ENCODE peak calls at places on chromosomes 1 and 21, in six cellular contexts. I is HTR-8/SVneo; U is activated CD4-positive, alpha-beta T cell treated with anti-CD3 and anti-CD28 coated beads, Interleukin-2, amount 10 ng/mL, durations not matched to agents 24 days and 14 days; P is GM18507; D is iPS-NIHi11; E is neural crest cell. V is an unnamed sample.

GRCh38 chr1:54542120-54542961 is 5.7 kb upstream of the ACOT11 start:
- DNase-seq in I (peak; percentile 76), U (peak; percentile 89), P (peak; percentile 38), D (peak; percentile 85), E (peak; percentile 67), V (no peak)

GRCh38 chr1:26285366-26286063 is 5.6 kb downstream of the SH3BGRL3 start:
- DNase-seq in I (no peak), U (peak; percentile 84), P (no peak), D (peak; percentile 85), E (peak; percentile 56), V (no peak)

GRCh38 chr21:45971487-45972352 is 9.8 kb upstream of the COL6A1 start:
- DNase-seq in I (no peak), U (no peak), P (no peak), D (peak; percentile 5), E (no peak), V (no peak)

GRCh38 chr21:14879458-14879857 is 185.3 kb downstream of the NRIP1 start:
- DNase-seq in I (no peak), U (no peak), P (no peak), D (no peak), E (no peak), V (no peak)

GRCh38 chr1:158149175-158149574 is 31.5 kb upstream of the CD1D start:
- DNase-seq in I (no peak), U (no peak), P (no peak), D (no peak), E (no peak), V (no peak)

GRCh38 chr1:3019007-3019515 is 2.2 kb upstream of the ACTRT2 start:
- DNase-seq in I (no peak), U (no peak), P (no peak), D (no peak), E (no peak), V (no peak)

GRCh38 chr1:173103006-173103405 is 52.3 kb upstream of the TNFSF18 start:
- DNase-seq in I (no peak), U (no peak), P (no peak), D (no peak), E (no peak), V (no peak)

GRCh38 chr1:98172578-98172977 is 251.7 kb upstream of the DPYD start:
- DNase-seq in I (no peak), U (no peak), P (no peak), D (no peak), E (no peak), V (no peak)

GRCh38 chr1:208008534-208008933 is 97.6 kb upstream of the CD34 start:
- DNase-seq in I (no peak), U (no peak), P (no peak), D (no peak), E (no peak), V (no peak)

GRCh38 chr1:96206451-96206850 is 515.1 kb upstream of the PTBP2 start:
- DNase-seq in I (no peak), U (no peak), P (no peak), D (no peak), E (no peak), V (no peak)

GRCh38 chr1:87203890-87204289 is 124.8 kb upstream of the LMO4 start:
- DNase-seq in I (no peak), U (no peak), P (no peak), D (no peak), E (no peak), V (peak; percentile 96)

GRCh38 chr1:203229471-203230178 is at the start of gene CHIT1:
- DNase-seq in I (no peak), U (no peak), P (no peak), D (no peak), E (no peak), V (no peak)

GRCh38 chr1:17060129-17060868 is 6.5 kb upstream of the SDHB start:
- DNase-seq in I (no peak), U (no peak), P (no peak), D (no peak), E (no peak), V (no peak)

GRCh38 chr1:63665824-63666223 is 72.6 kb downstream of the PGM1 start:
- DNase-seq in I (no peak), U (no peak), P (no peak), D (no peak), E (no peak), V (no peak)

GRCh38 chr21:31923756-31924155 is 50.9 kb downstream of the HUNK start:
- DNase-seq in I (no peak), U (no peak), P (no peak), D (no peak), E (no peak), V (no peak)

GRCh38 chr1:101037316-101037715 is 11.7 kb upstream of the DPH5 start:
- DNase-seq in I (no peak), U (no peak), P (no peak), D (no peak), E (no peak), V (no peak)

GRCh38 chr1:75969550-75969949 is 37.3 kb upstream of the ASB17 start:
- DNase-seq in I (no peak), U (no peak), P (no peak), D (no peak), E (no peak), V (no peak)

GRCh38 chr21:24727803-24728425 is 879.4 kb downstream of the MRPL39 start:
- DNase-seq in I (no peak), U (no peak), P (no peak), D (no peak), E (no peak), V (no peak)

GRCh38 chr1:1287288-1288110 is 7.3 kb downstream of the SCNN1D start:
- DNase-seq in I (no peak), U (no peak), P (no peak), D (peak; percentile 23), E (peak; percentile 3), V (no peak)

GRCh38 chr1:230857077-230857476 is 11.2 kb downstream of the C1orf198 start:
- DNase-seq in I (no peak), U (no peak), P (no peak), D (no peak), E (peak; percentile 26), V (no peak)

GRCh38 chr1:159970932-159971342 is 16.9 kb upstream of the SLAMF9 start:
- DNase-seq in I (no peak), U (no peak), P (no peak), D (no peak), E (no peak), V (no peak)

GRCh38 chr1:118928739-118929554 is 59.2 kb downstream of the TBX15 start:
- DNase-seq in I (no peak), U (peak; percentile 61), P (no peak), D (peak; percentile 60), E (peak; percentile 44), V (no peak)

GRCh38 chr1:32215629-32216505 is 6.3 kb downstream of the TMEM234 start:
- DNase-seq in I (peak; percentile 63), U (peak; percentile 90), P (peak; percentile 33), D (peak; percentile 81), E (peak; percentile 68), V (peak; percentile 53)

GRCh38 chr1:58649555-58649954 is 50.3 kb downstream of the MYSM1 start:
- DNase-seq in I (no peak), U (no peak), P (no peak), D (no peak), E (no peak), V (peak; percentile 31)

GRCh38 chr1:87953109-87953508 is 624.4 kb downstream of the LMO4 start:
- DNase-seq in I (no peak), U (no peak), P (no peak), D (no peak), E (no peak), V (no peak)

GRCh38 chr21:27314096-27314495 is 347.2 kb upstream of the ADAMTS5 start:
- DNase-seq in I (no peak), U (no peak), P (no peak), D (no peak), E (no peak), V (no peak)

GRCh38 chr21:26112127-26112742 is 58.3 kb downstream of the APP start:
- DNase-seq in I (no peak), U (no peak), P (no peak), D (no peak), E (no peak), V (no peak)

GRCh38 chr1:109768700-109769325 is 5.1 kb upstream of the EPS8L3 start:
- DNase-seq in I (no peak), U (no peak), P (no peak), D (no peak), E (no peak), V (no peak)

GRCh38 chr21:27134513-27134912 is 167.6 kb upstream of the ADAMTS5 start:
- DNase-seq in I (no peak), U (no peak), P (no peak), D (no peak), E (no peak), V (no peak)

GRCh38 chr1:2300851-2301606 is 72.9 kb downstream of the SKI start:
- DNase-seq in I (no peak), U (peak; percentile 95), P (peak; percentile 61), D (no peak), E (no peak), V (no peak)

GRCh38 chr1:65020774-65021173 is 54.4 kb upstream of the JAK1 start:
- DNase-seq in I (no peak), U (no peak), P (no peak), D (peak; percentile 36), E (no peak), V (no peak)

GRCh38 chr1:236027096-236027495 is 37.8 kb downstream of the NID1 start:
- DNase-seq in I (no peak), U (no peak), P (no peak), D (no peak), E (no peak), V (no peak)

GRCh38 chr1:223180803-223181321 is 37.8 kb upstream of the TLR5 start:
- DNase-seq in I (no peak), U (no peak), P (no peak), D (no peak), E (no peak), V (no peak)

V was measured in NCI-H2029 treated with DMSO at 0.1 percent for 48 hours.